ENCODE peak calls at places on chromosomes 4 and X, in eight cellular contexts. One of them, this sample, is unnamed.

GRCh38 chr4:107600993-107601392 is 119.0 kb downstream of the PAPSS1 start:
- DNase-seq in GM23338: no peak
- DNase-seq in fibroblast of the aortic adventitia: no peak
- DNase-seq in Ammon's horn: no peak
- DNase-seq in type B pancreatic cell: no peak
- DNase-seq in left colon: no peak
- DNase-seq in stimulated activated CD8-positive, alpha-beta memory T cell treated with anti-CD3 and anti-CD28 coated beads, Interleukin-2, amount 100 ng/mL, for 48 hours: no peak
- DNase-seq in HTR-8/SVneo: no peak
- DNase-seq in this sample: no peak

GRCh38 chrX:10031743-10032142 is 64.6 kb downstream of the CLDN34 start:
- DNase-seq in Ammon's horn: no peak
- DNase-seq in fibroblast of the aortic adventitia: no peak
- DNase-seq in GM23338: no peak
- DNase-seq in type B pancreatic cell: no peak
- DNase-seq in left colon: no peak
- DNase-seq in HTR-8/SVneo: no peak
- DNase-seq in stimulated activated CD8-positive, alpha-beta memory T cell treated with anti-CD3 and anti-CD28 coated beads, Interleukin-2, amount 100 ng/mL, for 48 hours: no peak
- DNase-seq in this sample: no peak

GRCh38 chr4:101205878-101206277 is 141.4 kb downstream of the PPP3CA start:
- DNase-seq in stimulated activated CD8-positive, alpha-beta memory T cell treated with anti-CD3 and anti-CD28 coated beads, Interleukin-2, amount 100 ng/mL, for 48 hours: peak
- DNase-seq in GM23338: peak
- DNase-seq in left colon: no peak
- DNase-seq in HTR-8/SVneo: no peak
- DNase-seq in fibroblast of the aortic adventitia: peak
- DNase-seq in type B pancreatic cell: no peak
- DNase-seq in Ammon's horn: no peak
- DNase-seq in this sample: no peak

GRCh38 chrX:54439967-54440871 is at the start of gene TSR2:
- DNase-seq in stimulated activated CD8-positive, alpha-beta memory T cell treated with anti-CD3 and anti-CD28 coated beads, Interleukin-2, amount 100 ng/mL, for 48 hours: peak
- DNase-seq in type B pancreatic cell: peak
- DNase-seq in left colon: peak
- DNase-seq in fibroblast of the aortic adventitia: peak
- DNase-seq in GM23338: peak
- DNase-seq in Ammon's horn: peak
- DNase-seq in HTR-8/SVneo: peak
- DNase-seq in this sample: peak

GRCh38 chr4:154049457-154050181 is 260.7 kb upstream of the SFRP2 start:
- DNase-seq in stimulated activated CD8-positive, alpha-beta memory T cell treated with anti-CD3 and anti-CD28 coated beads, Interleukin-2, amount 100 ng/mL, for 48 hours: no peak
- DNase-seq in type B pancreatic cell: no peak
- DNase-seq in GM23338: peak
- DNase-seq in Ammon's horn: no peak
- DNase-seq in HTR-8/SVneo: no peak
- DNase-seq in left colon: no peak
- DNase-seq in fibroblast of the aortic adventitia: peak
- DNase-seq in this sample: peak

GRCh38 chr4:187632260-187633010 is 363.1 kb upstream of the ZFP42 start:
- DNase-seq in Ammon's horn: no peak
- DNase-seq in stimulated activated CD8-positive, alpha-beta memory T cell treated with anti-CD3 and anti-CD28 coated beads, Interleukin-2, amount 100 ng/mL, for 48 hours: no peak
- DNase-seq in left colon: no peak
- DNase-seq in fibroblast of the aortic adventitia: no peak
- DNase-seq in type B pancreatic cell: no peak
- DNase-seq in HTR-8/SVneo: no peak
- DNase-seq in GM23338: no peak
- DNase-seq in this sample: no peak

GRCh38 chr4:119984998-119985397 is 81.7 kb downstream of the MAD2L1 start:
- DNase-seq in HTR-8/SVneo: no peak
- DNase-seq in fibroblast of the aortic adventitia: no peak
- DNase-seq in type B pancreatic cell: no peak
- DNase-seq in Ammon's horn: no peak
- DNase-seq in GM23338: no peak
- DNase-seq in stimulated activated CD8-positive, alpha-beta memory T cell treated with anti-CD3 and anti-CD28 coated beads, Interleukin-2, amount 100 ng/mL, for 48 hours: no peak
- DNase-seq in left colon: no peak
- DNase-seq in this sample: no peak

GRCh38 chrX:24619647-24620046 is 27.5 kb downstream of the PCYT1B start:
- DNase-seq in Ammon's horn: peak
- DNase-seq in GM23338: no peak
- DNase-seq in HTR-8/SVneo: peak
- DNase-seq in stimulated activated CD8-positive, alpha-beta memory T cell treated with anti-CD3 and anti-CD28 coated beads, Interleukin-2, amount 100 ng/mL, for 48 hours: no peak
- DNase-seq in left colon: no peak
- DNase-seq in type B pancreatic cell: no peak
- DNase-seq in fibroblast of the aortic adventitia: peak
- DNase-seq in this sample: no peak

GRCh38 chr4:83993774-83994173 is 457.9 kb downstream of the GPAT3 start:
- DNase-seq in HTR-8/SVneo: no peak
- DNase-seq in stimulated activated CD8-positive, alpha-beta memory T cell treated with anti-CD3 and anti-CD28 coated beads, Interleukin-2, amount 100 ng/mL, for 48 hours: no peak
- DNase-seq in GM23338: peak
- DNase-seq in fibroblast of the aortic adventitia: no peak
- DNase-seq in Ammon's horn: no peak
- DNase-seq in type B pancreatic cell: no peak
- DNase-seq in left colon: no peak
- DNase-seq in this sample: no peak

GRCh38 chr4:8504279-8505007 is 63.9 kb downstream of the TRMT44 start:
- DNase-seq in GM23338: no peak
- DNase-seq in left colon: no peak
- DNase-seq in type B pancreatic cell: no peak
- DNase-seq in HTR-8/SVneo: no peak
- DNase-seq in Ammon's horn: peak
- DNase-seq in stimulated activated CD8-positive, alpha-beta memory T cell treated with anti-CD3 and anti-CD28 coated beads, Interleukin-2, amount 100 ng/mL, for 48 hours: no peak
- DNase-seq in fibroblast of the aortic adventitia: no peak
- DNase-seq in this sample: no peak

GRCh38 chr4:130479020-130479419 is 1383.1 kb downstream of the C4orf33 start:
- DNase-seq in fibroblast of the aortic adventitia: peak
- DNase-seq in GM23338: no peak
- DNase-seq in HTR-8/SVneo: no peak
- DNase-seq in left colon: no peak
- DNase-seq in Ammon's horn: no peak
- DNase-seq in type B pancreatic cell: no peak
- DNase-seq in stimulated activated CD8-positive, alpha-beta memory T cell treated with anti-CD3 and anti-CD28 coated beads, Interleukin-2, amount 100 ng/mL, for 48 hours: no peak
- DNase-seq in this sample: no peak

GRCh38 chr4:109044446-109044845 is 258.0 kb downstream of the COL25A1 start:
- DNase-seq in Ammon's horn: no peak
- DNase-seq in stimulated activated CD8-positive, alpha-beta memory T cell treated with anti-CD3 and anti-CD28 coated beads, Interleukin-2, amount 100 ng/mL, for 48 hours: no peak
- DNase-seq in HTR-8/SVneo: no peak
- DNase-seq in type B pancreatic cell: no peak
- DNase-seq in GM23338: no peak
- DNase-seq in left colon: no peak
- DNase-seq in fibroblast of the aortic adventitia: no peak
- DNase-seq in this sample: no peak

GRCh38 chrX:81259008-81259713 is 57.3 kb downstream of the SH3BGRL start:
- DNase-seq in stimulated activated CD8-positive, alpha-beta memory T cell treated with anti-CD3 and anti-CD28 coated beads, Interleukin-2, amount 100 ng/mL, for 48 hours: no peak
- DNase-seq in Ammon's horn: no peak
- DNase-seq in type B pancreatic cell: no peak
- DNase-seq in fibroblast of the aortic adventitia: peak
- DNase-seq in HTR-8/SVneo: no peak
- DNase-seq in left colon: no peak
- DNase-seq in GM23338: no peak
- DNase-seq in this sample: no peak

GRCh38 chr4:6226506-6226905 is 26.2 kb upstream of the JAKMIP1 start:
- DNase-seq in GM23338: no peak
- DNase-seq in stimulated activated CD8-positive, alpha-beta memory T cell treated with anti-CD3 and anti-CD28 coated beads, Interleukin-2, amount 100 ng/mL, for 48 hours: no peak
- DNase-seq in fibroblast of the aortic adventitia: no peak
- DNase-seq in HTR-8/SVneo: no peak
- DNase-seq in type B pancreatic cell: no peak
- DNase-seq in left colon: no peak
- DNase-seq in Ammon's horn: no peak
- DNase-seq in this sample: no peak

GRCh38 chr4:124783847-124784246 is 71.3 kb upstream of the ANKRD50 start:
- DNase-seq in type B pancreatic cell: no peak
- DNase-seq in fibroblast of the aortic adventitia: no peak
- DNase-seq in stimulated activated CD8-positive, alpha-beta memory T cell treated with anti-CD3 and anti-CD28 coated beads, Interleukin-2, amount 100 ng/mL, for 48 hours: no peak
- DNase-seq in Ammon's horn: no peak
- DNase-seq in left colon: no peak
- DNase-seq in HTR-8/SVneo: no peak
- DNase-seq in GM23338: no peak
- DNase-seq in this sample: no peak

GRCh38 chrX:17617794-17618193 is 119.5 kb upstream of the SCML1 start:
- DNase-seq in GM23338: no peak
- DNase-seq in stimulated activated CD8-positive, alpha-beta memory T cell treated with anti-CD3 and anti-CD28 coated beads, Interleukin-2, amount 100 ng/mL, for 48 hours: no peak
- DNase-seq in Ammon's horn: no peak
- DNase-seq in type B pancreatic cell: no peak
- DNase-seq in HTR-8/SVneo: no peak
- DNase-seq in fibroblast of the aortic adventitia: no peak
- DNase-seq in left colon: no peak
- DNase-seq in this sample: no peak

GRCh38 chrX:40468033-40468979 is 112.5 kb upstream of the ATP6AP2 start:
- DNase-seq in left colon: peak
- DNase-seq in Ammon's horn: peak
- DNase-seq in HTR-8/SVneo: peak
- DNase-seq in type B pancreatic cell: no peak
- DNase-seq in stimulated activated CD8-positive, alpha-beta memory T cell treated with anti-CD3 and anti-CD28 coated beads, Interleukin-2, amount 100 ng/mL, for 48 hours: no peak
- DNase-seq in fibroblast of the aortic adventitia: peak
- DNase-seq in GM23338: peak
- DNase-seq in this sample: no peak

GRCh38 chr4:84503495-84504437 is 4.7 kb upstream of the NKX6-1 start:
- DNase-seq in HTR-8/SVneo: peak
- DNase-seq in type B pancreatic cell: no peak
- DNase-seq in Ammon's horn: peak
- DNase-seq in GM23338: peak
- DNase-seq in stimulated activated CD8-positive, alpha-beta memory T cell treated with anti-CD3 and anti-CD28 coated beads, Interleukin-2, amount 100 ng/mL, for 48 hours: no peak
- DNase-seq in fibroblast of the aortic adventitia: peak
- DNase-seq in left colon: no peak
- DNase-seq in this sample: peak

GRCh38 chr4:5751918-5752802 is 41.2 kb downstream of the EVC start:
- DNase-seq in stimulated activated CD8-positive, alpha-beta memory T cell treated with anti-CD3 and anti-CD28 coated beads, Interleukin-2, amount 100 ng/mL, for 48 hours: no peak
- DNase-seq in GM23338: peak
- DNase-seq in Ammon's horn: no peak
- DNase-seq in fibroblast of the aortic adventitia: peak
- DNase-seq in left colon: no peak
- DNase-seq in HTR-8/SVneo: no peak
- DNase-seq in type B pancreatic cell: no peak
- DNase-seq in this sample: no peak

GRCh38 chr4:1209821-1210220 is 37.4 kb upstream of the SPON2 start:
- DNase-seq in GM23338: peak
- DNase-seq in fibroblast of the aortic adventitia: peak
- DNase-seq in stimulated activated CD8-positive, alpha-beta memory T cell treated with anti-CD3 and anti-CD28 coated beads, Interleukin-2, amount 100 ng/mL, for 48 hours: no peak
- DNase-seq in left colon: peak
- DNase-seq in HTR-8/SVneo: no peak
- DNase-seq in Ammon's horn: peak
- DNase-seq in type B pancreatic cell: no peak
- DNase-seq in this sample: no peak

GRCh38 chr4:7103599-7104365 is 35.9 kb upstream of the GRPEL1 start:
- DNase-seq in fibroblast of the aortic adventitia: no peak
- DNase-seq in HTR-8/SVneo: no peak
- DNase-seq in stimulated activated CD8-positive, alpha-beta memory T cell treated with anti-CD3 and anti-CD28 coated beads, Interleukin-2, amount 100 ng/mL, for 48 hours: no peak
- DNase-seq in GM23338: no peak
- DNase-seq in type B pancreatic cell: no peak
- DNase-seq in Ammon's horn: peak
- DNase-seq in left colon: peak
- DNase-seq in this sample: no peak

GRCh38 chr4:83731609-83732008 is 195.7 kb downstream of the GPAT3 start:
- DNase-seq in stimulated activated CD8-positive, alpha-beta memory T cell treated with anti-CD3 and anti-CD28 coated beads, Interleukin-2, amount 100 ng/mL, for 48 hours: no peak
- DNase-seq in left colon: no peak
- DNase-seq in fibroblast of the aortic adventitia: no peak
- DNase-seq in type B pancreatic cell: no peak
- DNase-seq in Ammon's horn: no peak
- DNase-seq in GM23338: no peak
- DNase-seq in HTR-8/SVneo: no peak
- DNase-seq in this sample: no peak

GRCh38 chr4:73593631-73594241 is 26.5 kb downstream of the RASSF6 start:
- DNase-seq in type B pancreatic cell: no peak
- DNase-seq in HTR-8/SVneo: no peak
- DNase-seq in left colon: no peak
- DNase-seq in stimulated activated CD8-positive, alpha-beta memory T cell treated with anti-CD3 and anti-CD28 coated beads, Interleukin-2, amount 100 ng/mL, for 48 hours: no peak
- DNase-seq in GM23338: peak
- DNase-seq in fibroblast of the aortic adventitia: peak
- DNase-seq in Ammon's horn: peak
- DNase-seq in this sample: peak

GRCh38 chr4:12724520-12724919 is 759.6 kb downstream of the RAB28 start:
- DNase-seq in HTR-8/SVneo: no peak
- DNase-seq in fibroblast of the aortic adventitia: peak
- DNase-seq in GM23338: peak
- DNase-seq in stimulated activated CD8-positive, alpha-beta memory T cell treated with anti-CD3 and anti-CD28 coated beads, Interleukin-2, amount 100 ng/mL, for 48 hours: no peak
- DNase-seq in Ammon's horn: peak
- DNase-seq in type B pancreatic cell: no peak
- DNase-seq in left colon: no peak
- DNase-seq in this sample: no peak

GRCh38 chr4:52408471-52408870 is 250.6 kb downstream of the USP46 start:
- DNase-seq in fibroblast of the aortic adventitia: no peak
- DNase-seq in stimulated activated CD8-positive, alpha-beta memory T cell treated with anti-CD3 and anti-CD28 coated beads, Interleukin-2, amount 100 ng/mL, for 48 hours: no peak
- DNase-seq in left colon: no peak
- DNase-seq in Ammon's horn: no peak
- DNase-seq in GM23338: no peak
- DNase-seq in HTR-8/SVneo: no peak
- DNase-seq in type B pancreatic cell: no peak
- DNase-seq in this sample: no peak

GRCh38 chr4:115090483-115091075 is 22.8 kb downstream of the NDST4 start:
- DNase-seq in fibroblast of the aortic adventitia: peak
- DNase-seq in left colon: no peak
- DNase-seq in stimulated activated CD8-positive, alpha-beta memory T cell treated with anti-CD3 and anti-CD28 coated beads, Interleukin-2, amount 100 ng/mL, for 48 hours: no peak
- DNase-seq in Ammon's horn: no peak
- DNase-seq in HTR-8/SVneo: no peak
- DNase-seq in type B pancreatic cell: no peak
- DNase-seq in GM23338: peak
- DNase-seq in this sample: peak

GRCh38 chrX:154327026-154327820 is 31.6 kb downstream of the TKTL1 start:
- DNase-seq in HTR-8/SVneo: no peak
- DNase-seq in fibroblast of the aortic adventitia: peak
- DNase-seq in stimulated activated CD8-positive, alpha-beta memory T cell treated with anti-CD3 and anti-CD28 coated beads, Interleukin-2, amount 100 ng/mL, for 48 hours: no peak
- DNase-seq in type B pancreatic cell: no peak
- DNase-seq in Ammon's horn: no peak
- DNase-seq in left colon: no peak
- DNase-seq in GM23338: no peak
- DNase-seq in this sample: no peak

GRCh38 chr4:42653606-42654560 is 3.0 kb downstream of the ATP8A1 start:
- DNase-seq in Ammon's horn: no peak
- DNase-seq in left colon: no peak
- DNase-seq in fibroblast of the aortic adventitia: peak
- DNase-seq in HTR-8/SVneo: no peak
- DNase-seq in stimulated activated CD8-positive, alpha-beta memory T cell treated with anti-CD3 and anti-CD28 coated beads, Interleukin-2, amount 100 ng/mL, for 48 hours: no peak
- DNase-seq in GM23338: no peak
- DNase-seq in type B pancreatic cell: no peak
- DNase-seq in this sample: no peak

GRCh38 chr4:72582853-72583252 is 13.8 kb upstream of the ADAMTS3 start:
- DNase-seq in Ammon's horn: no peak
- DNase-seq in HTR-8/SVneo: no peak
- DNase-seq in left colon: no peak
- DNase-seq in type B pancreatic cell: no peak
- DNase-seq in stimulated activated CD8-positive, alpha-beta memory T cell treated with anti-CD3 and anti-CD28 coated beads, Interleukin-2, amount 100 ng/mL, for 48 hours: no peak
- DNase-seq in GM23338: no peak
- DNase-seq in fibroblast of the aortic adventitia: no peak
- DNase-seq in this sample: no peak

GRCh38 chr4:41632481-41633073 is 94.6 kb downstream of the LIMCH1 start:
- DNase-seq in fibroblast of the aortic adventitia: no peak
- DNase-seq in HTR-8/SVneo: peak
- DNase-seq in left colon: no peak
- DNase-seq in Ammon's horn: no peak
- DNase-seq in stimulated activated CD8-positive, alpha-beta memory T cell treated with anti-CD3 and anti-CD28 coated beads, Interleukin-2, amount 100 ng/mL, for 48 hours: no peak
- DNase-seq in GM23338: no peak
- DNase-seq in type B pancreatic cell: no peak
- DNase-seq in this sample: no peak

GRCh38 chr4:109589119-109589518 is 29.1 kb downstream of the MCUB start:
- DNase-seq in type B pancreatic cell: no peak
- DNase-seq in left colon: no peak
- DNase-seq in Ammon's horn: no peak
- DNase-seq in stimulated activated CD8-positive, alpha-beta memory T cell treated with anti-CD3 and anti-CD28 coated beads, Interleukin-2, amount 100 ng/mL, for 48 hours: no peak
- DNase-seq in fibroblast of the aortic adventitia: no peak
- DNase-seq in GM23338: no peak
- DNase-seq in HTR-8/SVneo: no peak
- DNase-seq in this sample: no peak

GRCh38 chrX:68504237-68504636 is 5.4 kb downstream of the YIPF6 start:
- DNase-seq in left colon: no peak
- DNase-seq in stimulated activated CD8-positive, alpha-beta memory T cell treated with anti-CD3 and anti-CD28 coated beads, Interleukin-2, amount 100 ng/mL, for 48 hours: peak
- DNase-seq in GM23338: no peak
- DNase-seq in fibroblast of the aortic adventitia: peak
- DNase-seq in Ammon's horn: no peak
- DNase-seq in type B pancreatic cell: no peak
- DNase-seq in HTR-8/SVneo: no peak
- DNase-seq in this sample: no peak

GRCh38 chr4:124203613-124204284 is 508.8 kb downstream of the ANKRD50 start:
- DNase-seq in HTR-8/SVneo: peak
- DNase-seq in fibroblast of the aortic adventitia: peak
- DNase-seq in left colon: no peak
- DNase-seq in Ammon's horn: no peak
- DNase-seq in type B pancreatic cell: no peak
- DNase-seq in stimulated activated CD8-positive, alpha-beta memory T cell treated with anti-CD3 and anti-CD28 coated beads, Interleukin-2, amount 100 ng/mL, for 48 hours: no peak
- DNase-seq in GM23338: no peak
- DNase-seq in this sample: no peak

GRCh38 chr4:89368855-89369254 is 61.3 kb upstream of the GPRIN3 start:
- DNase-seq in HTR-8/SVneo: no peak
- DNase-seq in fibroblast of the aortic adventitia: no peak
- DNase-seq in left colon: no peak
- DNase-seq in stimulated activated CD8-positive, alpha-beta memory T cell treated with anti-CD3 and anti-CD28 coated beads, Interleukin-2, amount 100 ng/mL, for 48 hours: no peak
- DNase-seq in GM23338: no peak
- DNase-seq in type B pancreatic cell: no peak
- DNase-seq in Ammon's horn: peak
- DNase-seq in this sample: no peak